ENCODE peak calls at places on chromosome 1, in ten cellular contexts. One of them, this sample, is unnamed.

GRCh38 chr1:93056214-93056613 is 22.9 kb upstream of the MTF2 start:
- DNase-seq in HL-60: no peak
- DNase-seq in IMR-90: peak; percentile 55
- DNase-seq in astrocyte of the spinal cord: peak; percentile 25
- DNase-seq in adrenal gland: no peak
- DNase-seq in retinal pigment epithelial cell: no peak
- DNase-seq in cardiac fibroblast: peak; percentile 37
- DNase-seq in right lobe of liver: no peak
- DNase-seq in fibroblast of lung: peak; percentile 53
- DNase-seq in dorsolateral prefrontal cortex: no peak
- DNase-seq in this sample: no peak

GRCh38 chr1:15684468-15685283 is 556 bp downstream of the PLEKHM2 start:
- DNase-seq in right lobe of liver: peak; percentile 55
- DNase-seq in IMR-90: no peak
- DNase-seq in dorsolateral prefrontal cortex: no peak
- DNase-seq in astrocyte of the spinal cord: no peak
- DNase-seq in adrenal gland: peak; percentile 46
- DNase-seq in cardiac fibroblast: no peak
- DNase-seq in retinal pigment epithelial cell: no peak
- DNase-seq in fibroblast of lung: peak; percentile 22
- DNase-seq in HL-60: no peak
- DNase-seq in this sample: no peak

GRCh38 chr1:202029171-202029665 is 18.8 kb downstream of the ELF3 start:
- DNase-seq in IMR-90: peak; percentile 90
- DNase-seq in right lobe of liver: no peak
- DNase-seq in retinal pigment epithelial cell: no peak
- DNase-seq in HL-60: no peak
- DNase-seq in dorsolateral prefrontal cortex: no peak
- DNase-seq in adrenal gland: no peak
- DNase-seq in astrocyte of the spinal cord: peak; percentile 81
- DNase-seq in fibroblast of lung: peak; percentile 89
- DNase-seq in cardiac fibroblast: peak; percentile 48
- DNase-seq in this sample: peak; percentile 63

GRCh38 chr1:180182721-180183311 is 28.1 kb downstream of the QSOX1 start:
- DNase-seq in HL-60: no peak
- DNase-seq in retinal pigment epithelial cell: no peak
- DNase-seq in adrenal gland: no peak
- DNase-seq in fibroblast of lung: no peak
- DNase-seq in IMR-90: no peak
- DNase-seq in right lobe of liver: no peak
- DNase-seq in cardiac fibroblast: no peak
- DNase-seq in astrocyte of the spinal cord: no peak
- DNase-seq in dorsolateral prefrontal cortex: no peak
- DNase-seq in this sample: no peak

GRCh38 chr1:226921504-226921903 is 18.6 kb upstream of the COQ8A start:
- DNase-seq in cardiac fibroblast: no peak
- DNase-seq in IMR-90: no peak
- DNase-seq in adrenal gland: no peak
- DNase-seq in dorsolateral prefrontal cortex: no peak
- DNase-seq in HL-60: no peak
- DNase-seq in retinal pigment epithelial cell: no peak
- DNase-seq in fibroblast of lung: no peak
- DNase-seq in right lobe of liver: no peak
- DNase-seq in astrocyte of the spinal cord: no peak
- DNase-seq in this sample: no peak

GRCh38 chr1:228457017-228457395 is 30.2 kb upstream of the RNF187 start:
- DNase-seq in right lobe of liver: no peak
- DNase-seq in fibroblast of lung: no peak
- DNase-seq in cardiac fibroblast: no peak
- DNase-seq in retinal pigment epithelial cell: no peak
- DNase-seq in dorsolateral prefrontal cortex: no peak
- DNase-seq in astrocyte of the spinal cord: no peak
- DNase-seq in HL-60: no peak
- DNase-seq in IMR-90: no peak
- DNase-seq in adrenal gland: no peak
- DNase-seq in this sample: no peak

GRCh38 chr1:227790868-227791267 is 24.6 kb upstream of the PRSS38 start:
- DNase-seq in dorsolateral prefrontal cortex: no peak
- DNase-seq in cardiac fibroblast: no peak
- DNase-seq in right lobe of liver: no peak
- DNase-seq in IMR-90: no peak
- DNase-seq in retinal pigment epithelial cell: no peak
- DNase-seq in HL-60: no peak
- DNase-seq in astrocyte of the spinal cord: no peak
- DNase-seq in adrenal gland: no peak
- DNase-seq in fibroblast of lung: no peak
- DNase-seq in this sample: no peak

GRCh38 chr1:155011004-155011416 is 8.4 kb downstream of the ZBTB7B start:
- DNase-seq in IMR-90: no peak
- DNase-seq in fibroblast of lung: no peak
- DNase-seq in cardiac fibroblast: no peak
- DNase-seq in dorsolateral prefrontal cortex: no peak
- DNase-seq in HL-60: no peak
- DNase-seq in adrenal gland: no peak
- DNase-seq in right lobe of liver: no peak
- DNase-seq in retinal pigment epithelial cell: no peak
- DNase-seq in astrocyte of the spinal cord: no peak
- DNase-seq in this sample: no peak

GRCh38 chr1:41492341-41492848 is 7.9 kb upstream of the EDN2 start:
- DNase-seq in fibroblast of lung: no peak
- DNase-seq in HL-60: peak; percentile 40
- DNase-seq in right lobe of liver: no peak
- DNase-seq in IMR-90: no peak
- DNase-seq in adrenal gland: no peak
- DNase-seq in cardiac fibroblast: no peak
- DNase-seq in retinal pigment epithelial cell: no peak
- DNase-seq in dorsolateral prefrontal cortex: no peak
- DNase-seq in astrocyte of the spinal cord: no peak
- DNase-seq in this sample: no peak

GRCh38 chr1:79235221-79236002 is 228.9 kb upstream of the ADGRL4 start:
- DNase-seq in adrenal gland: no peak
- DNase-seq in IMR-90: no peak
- DNase-seq in dorsolateral prefrontal cortex: no peak
- DNase-seq in retinal pigment epithelial cell: no peak
- DNase-seq in astrocyte of the spinal cord: peak; percentile 48
- DNase-seq in right lobe of liver: no peak
- DNase-seq in HL-60: no peak
- DNase-seq in fibroblast of lung: no peak
- DNase-seq in cardiac fibroblast: peak; percentile 34
- DNase-seq in this sample: no peak

GRCh38 chr1:44802306-44803061 is 2.3 kb downstream of the PLK3 start:
- DNase-seq in dorsolateral prefrontal cortex: no peak
- DNase-seq in cardiac fibroblast: no peak
- DNase-seq in HL-60: no peak
- DNase-seq in fibroblast of lung: no peak
- DNase-seq in right lobe of liver: no peak
- DNase-seq in adrenal gland: no peak
- DNase-seq in IMR-90: no peak
- DNase-seq in astrocyte of the spinal cord: no peak
- DNase-seq in retinal pigment epithelial cell: no peak
- DNase-seq in this sample: no peak

GRCh38 chr1:115114308-115114707 is 25.0 kb upstream of the TSPAN2 start:
- DNase-seq in astrocyte of the spinal cord: peak; percentile 35
- DNase-seq in HL-60: no peak
- DNase-seq in retinal pigment epithelial cell: peak; percentile 44
- DNase-seq in cardiac fibroblast: peak; percentile 48
- DNase-seq in fibroblast of lung: no peak
- DNase-seq in dorsolateral prefrontal cortex: no peak
- DNase-seq in adrenal gland: no peak
- DNase-seq in IMR-90: no peak
- DNase-seq in right lobe of liver: no peak
- DNase-seq in this sample: no peak

GRCh38 chr1:94490556-94490955 is 51.0 kb downstream of the F3 start:
- DNase-seq in retinal pigment epithelial cell: no peak
- DNase-seq in adrenal gland: no peak
- DNase-seq in astrocyte of the spinal cord: no peak
- DNase-seq in right lobe of liver: no peak
- DNase-seq in dorsolateral prefrontal cortex: no peak
- DNase-seq in cardiac fibroblast: no peak
- DNase-seq in HL-60: no peak
- DNase-seq in fibroblast of lung: no peak
- DNase-seq in IMR-90: no peak
- DNase-seq in this sample: no peak

GRCh38 chr1:208189183-208189582 is 55.0 kb downstream of the PLXNA2 start:
- DNase-seq in dorsolateral prefrontal cortex: no peak
- DNase-seq in HL-60: no peak
- DNase-seq in right lobe of liver: no peak
- DNase-seq in astrocyte of the spinal cord: no peak
- DNase-seq in retinal pigment epithelial cell: no peak
- DNase-seq in cardiac fibroblast: no peak
- DNase-seq in fibroblast of lung: no peak
- DNase-seq in IMR-90: no peak
- DNase-seq in adrenal gland: no peak
- DNase-seq in this sample: no peak

GRCh38 chr1:241767737-241768136 is 80.3 kb upstream of the EXO1 start:
- DNase-seq in dorsolateral prefrontal cortex: no peak
- DNase-seq in cardiac fibroblast: no peak
- DNase-seq in right lobe of liver: no peak
- DNase-seq in HL-60: no peak
- DNase-seq in astrocyte of the spinal cord: no peak
- DNase-seq in adrenal gland: no peak
- DNase-seq in retinal pigment epithelial cell: no peak
- DNase-seq in IMR-90: no peak
- DNase-seq in fibroblast of lung: no peak
- DNase-seq in this sample: no peak

GRCh38 chr1:241771117-241771516 is 76.9 kb upstream of the EXO1 start:
- DNase-seq in cardiac fibroblast: no peak
- DNase-seq in retinal pigment epithelial cell: no peak
- DNase-seq in fibroblast of lung: no peak
- DNase-seq in adrenal gland: no peak
- DNase-seq in right lobe of liver: no peak
- DNase-seq in dorsolateral prefrontal cortex: no peak
- DNase-seq in HL-60: no peak
- DNase-seq in IMR-90: no peak
- DNase-seq in astrocyte of the spinal cord: no peak
- DNase-seq in this sample: no peak

GRCh38 chr1:241772932-241773500 is 75.0 kb upstream of the EXO1 start:
- DNase-seq in IMR-90: no peak
- DNase-seq in HL-60: no peak
- DNase-seq in cardiac fibroblast: no peak
- DNase-seq in astrocyte of the spinal cord: no peak
- DNase-seq in dorsolateral prefrontal cortex: no peak
- DNase-seq in right lobe of liver: no peak
- DNase-seq in retinal pigment epithelial cell: no peak
- DNase-seq in fibroblast of lung: no peak
- DNase-seq in adrenal gland: no peak
- DNase-seq in this sample: no peak

GRCh38 chr1:241774017-241774416 is 74.0 kb upstream of the EXO1 start:
- DNase-seq in right lobe of liver: no peak
- DNase-seq in retinal pigment epithelial cell: peak; percentile 6
- DNase-seq in adrenal gland: no peak
- DNase-seq in HL-60: no peak
- DNase-seq in IMR-90: no peak
- DNase-seq in fibroblast of lung: no peak
- DNase-seq in dorsolateral prefrontal cortex: no peak
- DNase-seq in astrocyte of the spinal cord: no peak
- DNase-seq in cardiac fibroblast: no peak
- DNase-seq in this sample: no peak

GRCh38 chr1:241770115-241770514 is 77.9 kb upstream of the EXO1 start:
- DNase-seq in HL-60: no peak
- DNase-seq in fibroblast of lung: no peak
- DNase-seq in retinal pigment epithelial cell: no peak
- DNase-seq in cardiac fibroblast: no peak
- DNase-seq in adrenal gland: no peak
- DNase-seq in dorsolateral prefrontal cortex: no peak
- DNase-seq in astrocyte of the spinal cord: no peak
- DNase-seq in right lobe of liver: no peak
- DNase-seq in IMR-90: no peak
- DNase-seq in this sample: no peak
- TF ChIP-seq CTCF in HL-60: no peak
- TF ChIP-seq CTCF in fibroblast of lung: no peak
- TF ChIP-seq CTCF in retinal pigment epithelial cell: no peak
- TF ChIP-seq CTCF in cardiac fibroblast: no peak
- TF ChIP-seq CTCF in adrenal gland: no peak
- TF ChIP-seq CTCF in dorsolateral prefrontal cortex: no peak
- TF ChIP-seq CTCF in astrocyte of the spinal cord: no peak
- TF ChIP-seq CTCF in right lobe of liver: no peak
- TF ChIP-seq CTCF in IMR-90: no peak
- TF ChIP-seq CTCF in this sample: no peak

GRCh38 chr1:113860891-113861290 is 10.6 kb downstream of the PTPN22 start:
- DNase-seq in IMR-90: peak; percentile 80
- DNase-seq in dorsolateral prefrontal cortex: no peak
- DNase-seq in fibroblast of lung: peak; percentile 55
- DNase-seq in retinal pigment epithelial cell: no peak
- DNase-seq in adrenal gland: no peak
- DNase-seq in HL-60: no peak
- DNase-seq in astrocyte of the spinal cord: peak; percentile 71
- DNase-seq in right lobe of liver: no peak
- DNase-seq in cardiac fibroblast: peak; percentile 85
- DNase-seq in this sample: peak; percentile 19
- H3K4me3 ChIP-seq in IMR-90: no peak overlapping the region
- H3K4me3 ChIP-seq in dorsolateral prefrontal cortex: no peak overlapping the region
- H3K4me3 ChIP-seq in fibroblast of lung: peak overlapping the region; percentile 13
- H3K4me3 ChIP-seq in retinal pigment epithelial cell: no peak overlapping the region
- H3K4me3 ChIP-seq in adrenal gland: no peak overlapping the region
- H3K4me3 ChIP-seq in HL-60: no peak overlapping the region
- H3K4me3 ChIP-seq in astrocyte of the spinal cord: no peak overlapping the region
- H3K4me3 ChIP-seq in right lobe of liver: no peak overlapping the region
- H3K4me3 ChIP-seq in cardiac fibroblast: peak overlapping the region; percentile 16
- H3K4me3 ChIP-seq in this sample: no peak overlapping the region

DNA sequence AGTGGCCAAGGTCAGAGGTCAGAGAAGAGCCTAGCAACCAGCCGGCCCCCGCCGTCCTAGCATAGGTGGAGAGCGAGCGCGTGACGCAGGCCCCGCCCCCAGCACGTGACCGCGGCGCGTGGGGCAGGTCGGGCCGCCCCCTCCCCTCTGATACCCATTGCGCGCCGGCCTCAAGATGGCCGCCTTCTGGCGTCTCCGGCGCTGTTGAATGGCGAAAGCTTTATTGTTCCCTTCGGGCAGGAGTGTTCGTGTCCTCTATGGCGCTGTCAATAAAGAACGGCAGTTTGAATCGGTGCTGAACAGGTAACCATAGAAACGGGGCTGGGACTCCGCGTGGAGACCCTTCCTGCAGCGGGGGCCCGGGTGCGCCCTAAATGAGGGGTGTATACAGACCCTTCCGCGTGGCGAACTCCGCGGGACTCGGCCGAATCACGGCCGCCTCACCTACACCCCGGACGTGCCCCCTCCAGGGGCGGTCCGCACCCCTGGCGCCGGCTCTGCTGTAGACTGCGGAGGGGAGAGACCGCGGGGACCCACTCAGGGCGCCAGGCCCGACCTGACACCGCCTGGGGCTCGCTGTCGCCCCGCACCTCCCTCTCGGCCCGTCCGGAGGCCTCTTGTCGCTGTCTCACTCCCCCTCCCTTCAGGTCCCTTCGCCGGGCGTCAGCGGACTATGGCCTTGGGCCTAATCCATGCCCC is at the start of gene ZBTB40:
- DNase-seq in adrenal gland: peak; percentile 99
- DNase-seq in HL-60: peak; percentile 94
- DNase-seq in cardiac fibroblast: peak; percentile 99
- DNase-seq in dorsolateral prefrontal cortex: peak; percentile 94
- DNase-seq in fibroblast of lung: peak; percentile 99
- DNase-seq in right lobe of liver: peak; percentile 97
- DNase-seq in IMR-90: peak; percentile 98
- DNase-seq in astrocyte of the spinal cord: peak; percentile 98
- DNase-seq in retinal pigment epithelial cell: peak; percentile 94
- DNase-seq in this sample: peak; percentile 90
- TF ChIP-seq CTCF in adrenal gland: no peak
- TF ChIP-seq CTCF in HL-60: no peak
- TF ChIP-seq CTCF in cardiac fibroblast: no peak
- TF ChIP-seq CTCF in dorsolateral prefrontal cortex: peak; percentile 43
- TF ChIP-seq CTCF in fibroblast of lung: no peak
- TF ChIP-seq CTCF in right lobe of liver: no peak
- TF ChIP-seq CTCF in IMR-90: no peak
- TF ChIP-seq CTCF in astrocyte of the spinal cord: no peak
- TF ChIP-seq CTCF in retinal pigment epithelial cell: no peak
- TF ChIP-seq CTCF in this sample: no peak

GRCh38 chr1:25550683-25551310 is 7.4 kb downstream of the LDLRAP1 start:
- DNase-seq in dorsolateral prefrontal cortex: no peak
- DNase-seq in HL-60: no peak
- DNase-seq in fibroblast of lung: peak; percentile 42
- DNase-seq in cardiac fibroblast: peak; percentile 83
- DNase-seq in IMR-90: peak; percentile 22
- DNase-seq in adrenal gland: peak; percentile 71
- DNase-seq in retinal pigment epithelial cell: no peak
- DNase-seq in right lobe of liver: no peak
- DNase-seq in astrocyte of the spinal cord: no peak
- DNase-seq in this sample: no peak
- H3K4me3 ChIP-seq in dorsolateral prefrontal cortex: no peak overlapping the region
- H3K4me3 ChIP-seq in HL-60: no peak overlapping the region
- H3K4me3 ChIP-seq in fibroblast of lung: no peak overlapping the region
- H3K4me3 ChIP-seq in cardiac fibroblast: no peak overlapping the region
- H3K4me3 ChIP-seq in IMR-90: no peak overlapping the region
- H3K4me3 ChIP-seq in adrenal gland: no peak overlapping the region
- H3K4me3 ChIP-seq in retinal pigment epithelial cell: no peak overlapping the region
- H3K4me3 ChIP-seq in right lobe of liver: no peak overlapping the region
- H3K4me3 ChIP-seq in astrocyte of the spinal cord: no peak overlapping the region
- H3K4me3 ChIP-seq in this sample: no peak overlapping the region

This sample was measured in AG04449.